ENCODE peak calls at places on chromosomes 3 and 15, in seven cellular contexts. One of them, this sample, is unnamed.

GRCh38 chr3:123816673-123817207 is 67.4 kb downstream of the MYLK start:
- DNase-seq in foreskin fibroblast: peak; percentile 59
- DNase-seq in PC-3: no peak
- DNase-seq in GM13976: no peak
- DNase-seq in activated B cell treated with CpG ODN at 0.5 μM for 24 hours: no peak
- DNase-seq in HFFc6: peak; percentile 71
- DNase-seq in CD14-positive monocyte: no peak
- DNase-seq in this sample: no peak

GRCh38 chr3:114376091-114376490 is 82.3 kb downstream of the TIGIT start:
- DNase-seq in foreskin fibroblast: peak; percentile 52
- DNase-seq in PC-3: no peak
- DNase-seq in GM13976: no peak
- DNase-seq in activated B cell treated with CpG ODN at 0.5 μM for 24 hours: no peak
- DNase-seq in HFFc6: no peak
- DNase-seq in CD14-positive monocyte: no peak
- DNase-seq in this sample: no peak

GRCh38 chr3:60948488-60948887 is 302.8 kb downstream of the FHIT start:
- DNase-seq in foreskin fibroblast: peak; percentile 16
- DNase-seq in PC-3: peak; percentile 64
- DNase-seq in GM13976: no peak
- DNase-seq in activated B cell treated with CpG ODN at 0.5 μM for 24 hours: no peak
- DNase-seq in HFFc6: peak; percentile 45
- DNase-seq in CD14-positive monocyte: no peak
- DNase-seq in this sample: no peak

GRCh38 chr15:75437721-75438120 is 13.8 kb downstream of the SIN3A start:
- DNase-seq in foreskin fibroblast: no peak
- DNase-seq in PC-3: no peak
- DNase-seq in GM13976: no peak
- DNase-seq in activated B cell treated with CpG ODN at 0.5 μM for 24 hours: no peak
- DNase-seq in HFFc6: no peak
- DNase-seq in CD14-positive monocyte: no peak
- DNase-seq in this sample: no peak

GRCh38 chr3:120177907-120178306 is 83.7 kb upstream of the GSK3B start:
- DNase-seq in foreskin fibroblast: peak; percentile 55
- DNase-seq in PC-3: peak; percentile 21
- DNase-seq in GM13976: no peak
- DNase-seq in activated B cell treated with CpG ODN at 0.5 μM for 24 hours: no peak
- DNase-seq in HFFc6: peak; percentile 24
- DNase-seq in CD14-positive monocyte: no peak
- DNase-seq in this sample: no peak

GRCh38 chr15:34119291-34119690 is 17.4 kb downstream of the PGBD4 start:
- DNase-seq in foreskin fibroblast: peak; percentile 60
- DNase-seq in PC-3: peak; percentile 70
- DNase-seq in GM13976: no peak
- DNase-seq in activated B cell treated with CpG ODN at 0.5 μM for 24 hours: no peak
- DNase-seq in HFFc6: peak; percentile 37
- DNase-seq in CD14-positive monocyte: no peak
- DNase-seq in this sample: no peak

GRCh38 chr3:141482250-141482937 is 4.4 kb upstream of the RASA2 start:
- DNase-seq in foreskin fibroblast: peak; percentile 96
- DNase-seq in PC-3: peak; percentile 73
- DNase-seq in GM13976: no peak
- DNase-seq in activated B cell treated with CpG ODN at 0.5 μM for 24 hours: no peak
- DNase-seq in HFFc6: peak; percentile 88
- DNase-seq in CD14-positive monocyte: no peak
- DNase-seq in this sample: no peak

GRCh38 chr15:77329202-77329601 is 90.7 kb downstream of the PEAK1 start:
- DNase-seq in foreskin fibroblast: peak; percentile 29
- DNase-seq in PC-3: no peak
- DNase-seq in GM13976: no peak
- DNase-seq in activated B cell treated with CpG ODN at 0.5 μM for 24 hours: no peak
- DNase-seq in HFFc6: no peak
- DNase-seq in CD14-positive monocyte: no peak
- DNase-seq in this sample: no peak

GRCh38 chr15:74800559-74801094 is 12.0 kb upstream of the LMAN1L start:
- DNase-seq in foreskin fibroblast: no peak
- DNase-seq in PC-3: no peak
- DNase-seq in GM13976: no peak
- DNase-seq in activated B cell treated with CpG ODN at 0.5 μM for 24 hours: no peak
- DNase-seq in HFFc6: no peak
- DNase-seq in CD14-positive monocyte: no peak
- DNase-seq in this sample: no peak

GRCh38 chr3:132088291-132088690 is 53.5 kb upstream of the CPNE4 start:
- DNase-seq in foreskin fibroblast: peak; percentile 35
- DNase-seq in PC-3: no peak
- DNase-seq in GM13976: no peak
- DNase-seq in activated B cell treated with CpG ODN at 0.5 μM for 24 hours: no peak
- DNase-seq in HFFc6: no peak
- DNase-seq in CD14-positive monocyte: no peak
- DNase-seq in this sample: no peak

GRCh38 chr3:127817331-127817821 is 4.9 kb downstream of the MGLL start:
- DNase-seq in foreskin fibroblast: peak; percentile 89
- DNase-seq in PC-3: peak; percentile 92
- DNase-seq in GM13976: no peak
- DNase-seq in activated B cell treated with CpG ODN at 0.5 μM for 24 hours: no peak
- DNase-seq in HFFc6: peak; percentile 83
- DNase-seq in CD14-positive monocyte: no peak
- DNase-seq in this sample: no peak

GRCh38 chr3:12479919-12480425 is 4.3 kb upstream of the TSEN2 start:
- DNase-seq in foreskin fibroblast: peak; percentile 76
- DNase-seq in PC-3: peak; percentile 78
- DNase-seq in GM13976: peak; percentile 78
- DNase-seq in activated B cell treated with CpG ODN at 0.5 μM for 24 hours: no peak
- DNase-seq in HFFc6: peak; percentile 37
- DNase-seq in CD14-positive monocyte: no peak
- DNase-seq in this sample: peak; percentile 81
- TF ChIP-seq CTCF in foreskin fibroblast: peak; percentile 52
- TF ChIP-seq CTCF in PC-3: peak; percentile 89
- TF ChIP-seq CTCF in GM13976: peak; percentile 55
- TF ChIP-seq CTCF in activated B cell treated with CpG ODN at 0.5 μM for 24 hours: peak; percentile 34
- TF ChIP-seq CTCF in HFFc6: peak; percentile 94
- TF ChIP-seq CTCF in CD14-positive monocyte: peak; percentile 83
- TF ChIP-seq CTCF in this sample: peak; percentile 68

GRCh38 chr15:80433836-80434235 is 29.7 kb downstream of the ARNT2 start:
- DNase-seq in foreskin fibroblast: no peak
- DNase-seq in PC-3: no peak
- DNase-seq in GM13976: no peak
- DNase-seq in activated B cell treated with CpG ODN at 0.5 μM for 24 hours: no peak
- DNase-seq in HFFc6: no peak
- DNase-seq in CD14-positive monocyte: no peak
- DNase-seq in this sample: no peak

GRCh38 chr15:80429964-80430363 is 25.8 kb downstream of the ARNT2 start:
- DNase-seq in foreskin fibroblast: no peak
- DNase-seq in PC-3: no peak
- DNase-seq in GM13976: no peak
- DNase-seq in activated B cell treated with CpG ODN at 0.5 μM for 24 hours: no peak
- DNase-seq in HFFc6: no peak
- DNase-seq in CD14-positive monocyte: no peak
- DNase-seq in this sample: no peak

GRCh38 chr15:80434926-80435720 is 30.9 kb downstream of the ARNT2 start:
- DNase-seq in foreskin fibroblast: no peak
- DNase-seq in PC-3: no peak
- DNase-seq in GM13976: no peak
- DNase-seq in activated B cell treated with CpG ODN at 0.5 μM for 24 hours: no peak
- DNase-seq in HFFc6: no peak
- DNase-seq in CD14-positive monocyte: no peak
- DNase-seq in this sample: no peak

GRCh38 chr15:80436511-80437307 is 32.5 kb downstream of the ARNT2 start:
- DNase-seq in foreskin fibroblast: peak; percentile 22
- DNase-seq in PC-3: peak; percentile 93
- DNase-seq in GM13976: no peak
- DNase-seq in activated B cell treated with CpG ODN at 0.5 μM for 24 hours: no peak
- DNase-seq in HFFc6: peak; percentile 21
- DNase-seq in CD14-positive monocyte: no peak
- DNase-seq in this sample: no peak

GRCh38 chr15:80431635-80432034 is 27.5 kb downstream of the ARNT2 start:
- DNase-seq in foreskin fibroblast: no peak
- DNase-seq in PC-3: no peak
- DNase-seq in GM13976: no peak
- DNase-seq in activated B cell treated with CpG ODN at 0.5 μM for 24 hours: no peak
- DNase-seq in HFFc6: no peak
- DNase-seq in CD14-positive monocyte: no peak
- DNase-seq in this sample: no peak
- TF ChIP-seq CTCF in foreskin fibroblast: no peak
- TF ChIP-seq CTCF in PC-3: no peak
- TF ChIP-seq CTCF in GM13976: no peak
- TF ChIP-seq CTCF in activated B cell treated with CpG ODN at 0.5 μM for 24 hours: no peak
- TF ChIP-seq CTCF in HFFc6: no peak
- TF ChIP-seq CTCF in CD14-positive monocyte: no peak
- TF ChIP-seq CTCF in this sample: no peak

GRCh38 chr15:86178845-86179244 is 99.2 kb downstream of the AGBL1 start:
- DNase-seq in foreskin fibroblast: no peak
- DNase-seq in PC-3: no peak
- DNase-seq in GM13976: no peak
- DNase-seq in activated B cell treated with CpG ODN at 0.5 μM for 24 hours: no peak
- DNase-seq in HFFc6: no peak
- DNase-seq in CD14-positive monocyte: no peak
- DNase-seq in this sample: no peak
- TF ChIP-seq CTCF in foreskin fibroblast: no peak
- TF ChIP-seq CTCF in PC-3: no peak
- TF ChIP-seq CTCF in GM13976: no peak
- TF ChIP-seq CTCF in activated B cell treated with CpG ODN at 0.5 μM for 24 hours: no peak
- TF ChIP-seq CTCF in HFFc6: no peak
- TF ChIP-seq CTCF in CD14-positive monocyte: no peak
- TF ChIP-seq CTCF in this sample: peak; percentile 47

DNA sequence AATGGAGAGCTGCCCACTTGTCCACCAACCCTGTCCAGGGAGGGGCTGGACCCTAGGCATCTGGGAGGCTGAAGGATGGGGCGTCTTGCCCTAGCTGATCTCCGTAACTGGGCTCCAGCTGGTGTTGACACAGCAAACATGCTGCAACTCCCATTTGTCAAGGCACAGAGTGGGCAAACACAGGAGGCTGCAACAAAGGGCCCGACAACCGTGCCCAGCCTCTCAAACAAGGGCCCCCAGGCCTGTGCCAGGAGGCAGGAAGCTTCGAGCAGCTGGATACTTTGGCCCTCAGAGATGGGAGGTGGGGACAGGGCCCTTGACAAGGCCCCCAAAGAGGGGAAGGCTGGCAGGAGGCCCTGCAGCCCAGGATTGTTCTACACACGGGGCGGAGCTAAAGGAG is 64.2 kb upstream of the TMEM115 start:
- DNase-seq in foreskin fibroblast: no peak
- DNase-seq in PC-3: no peak
- DNase-seq in GM13976: no peak
- DNase-seq in activated B cell treated with CpG ODN at 0.5 μM for 24 hours: no peak
- DNase-seq in HFFc6: no peak
- DNase-seq in CD14-positive monocyte: no peak
- DNase-seq in this sample: no peak
- TF ChIP-seq CTCF in foreskin fibroblast: no peak
- TF ChIP-seq CTCF in PC-3: no peak
- TF ChIP-seq CTCF in GM13976: no peak
- TF ChIP-seq CTCF in activated B cell treated with CpG ODN at 0.5 μM for 24 hours: no peak
- TF ChIP-seq CTCF in HFFc6: no peak
- TF ChIP-seq CTCF in CD14-positive monocyte: no peak
- TF ChIP-seq CTCF in this sample: no peak

GRCh38 chr3:34107669-34108068 is 309.2 kb downstream of the PDCD6IP start:
- DNase-seq in foreskin fibroblast: no peak
- DNase-seq in PC-3: no peak
- DNase-seq in GM13976: peak; percentile 17
- DNase-seq in activated B cell treated with CpG ODN at 0.5 μM for 24 hours: no peak
- DNase-seq in HFFc6: no peak
- DNase-seq in CD14-positive monocyte: no peak
- DNase-seq in this sample: no peak

GRCh38 chr3:34109846-34110245 is 311.4 kb downstream of the PDCD6IP start:
- DNase-seq in foreskin fibroblast: no peak
- DNase-seq in PC-3: no peak
- DNase-seq in GM13976: no peak
- DNase-seq in activated B cell treated with CpG ODN at 0.5 μM for 24 hours: no peak
- DNase-seq in HFFc6: no peak
- DNase-seq in CD14-positive monocyte: no peak
- DNase-seq in this sample: no peak

GRCh38 chr3:34106879-34107278 is 308.4 kb downstream of the PDCD6IP start:
- DNase-seq in foreskin fibroblast: no peak
- DNase-seq in PC-3: peak; percentile 41
- DNase-seq in GM13976: peak; percentile 22
- DNase-seq in activated B cell treated with CpG ODN at 0.5 μM for 24 hours: no peak
- DNase-seq in HFFc6: no peak
- DNase-seq in CD14-positive monocyte: no peak
- DNase-seq in this sample: no peak

GRCh38 chr3:34108976-34109375 is 310.5 kb downstream of the PDCD6IP start:
- DNase-seq in foreskin fibroblast: no peak
- DNase-seq in PC-3: no peak
- DNase-seq in GM13976: no peak
- DNase-seq in activated B cell treated with CpG ODN at 0.5 μM for 24 hours: no peak
- DNase-seq in HFFc6: no peak
- DNase-seq in CD14-positive monocyte: no peak
- DNase-seq in this sample: no peak

DNA sequence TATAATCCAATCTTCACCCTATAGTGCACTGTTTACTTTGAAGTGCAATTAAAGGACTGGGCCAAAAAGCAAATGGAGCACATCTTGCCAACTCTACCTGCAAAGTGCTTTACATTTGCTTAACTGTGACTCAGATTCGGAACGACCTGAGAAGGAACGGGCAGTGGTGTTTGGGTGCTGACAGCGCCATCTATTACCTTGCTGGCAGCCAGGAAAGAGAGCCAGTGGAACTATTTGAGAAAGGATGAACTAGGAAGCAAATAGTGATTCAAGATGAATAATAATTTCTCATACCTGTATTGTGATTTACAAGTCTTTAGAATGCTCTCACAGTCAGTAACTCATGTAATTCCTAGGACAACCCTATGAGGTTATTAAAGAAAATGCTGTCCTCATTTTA is 312.9 kb downstream of the PDCD6IP start:
- DNase-seq in foreskin fibroblast: no peak
- DNase-seq in PC-3: peak; percentile 82
- DNase-seq in GM13976: no peak
- DNase-seq in activated B cell treated with CpG ODN at 0.5 μM for 24 hours: no peak
- DNase-seq in HFFc6: no peak
- DNase-seq in CD14-positive monocyte: no peak
- DNase-seq in this sample: no peak
- TF ChIP-seq CTCF in foreskin fibroblast: no peak
- TF ChIP-seq CTCF in PC-3: peak; percentile 57
- TF ChIP-seq CTCF in GM13976: no peak
- TF ChIP-seq CTCF in activated B cell treated with CpG ODN at 0.5 μM for 24 hours: no peak
- TF ChIP-seq CTCF in HFFc6: no peak
- TF ChIP-seq CTCF in CD14-positive monocyte: no peak
- TF ChIP-seq CTCF in this sample: no peak

This sample was measured in D721Med.